ENCODE peak calls at places on chromosomes 4 and X, in four cellular contexts. U is Karpas-422, G is brain microvascular endothelial cell, V is adrenal gland. H is an unnamed sample.

GRCh38 chrX:143429021-143429570 is 88.2 kb downstream of the SPANXN3 start:
- DNase-seq in U (no peak), G (peak; percentile 2), V (no peak), H (no peak)

GRCh38 chr4:176872461-176872860 is 79.7 kb upstream of the VEGFC start:
- DNase-seq in U (no peak), G (no peak), V (no peak), H (no peak)

GRCh38 chr4:188993871-188994270 is 854.6 kb downstream of the TRIML1 start:
- DNase-seq in U (no peak), G (no peak), V (no peak), H (no peak)

GRCh38 chr4:156662921-156663320 is 308.7 kb downstream of the PDGFC start:
- DNase-seq in U (no peak), G (no peak), V (no peak), H (no peak)

GRCh38 chr4:7967063-7967440 is 27.4 kb upstream of the AFAP1 start:
- DNase-seq in U (no peak), G (no peak), V (no peak), H (no peak)

GRCh38 chrX:1385824-1386223 is 6.1 kb downstream of the SLC25A6 start:
- DNase-seq in U (no peak), G (no peak), V (no peak), H (no peak)

GRCh38 chr4:16206848-16207247 is 19.4 kb downstream of the TAPT1 start:
- DNase-seq in U (no peak), G (no peak), V (no peak), H (no peak)

GRCh38 chrX:69117876-69118526 is 47.3 kb downstream of the PJA1 start:
- DNase-seq in U (no peak), G (no peak), V (peak; percentile 46), H (no peak)

GRCh38 chr4:124152130-124152529 is 560.4 kb downstream of the ANKRD50 start:
- DNase-seq in U (no peak), G (no peak), V (no peak), H (no peak)

GRCh38 chrX:68934421-68934820 is 105.6 kb downstream of the EFNB1 start:
- DNase-seq in U (no peak), G (no peak), V (peak; percentile 48), H (no peak)

GRCh38 chr4:5730993-5731975 is 20.3 kb downstream of the EVC start:
- DNase-seq in U (no peak), G (no peak), V (no peak), H (no peak)

GRCh38 chr4:119498520-119498919 is 130.1 kb downstream of the PDE5A start:
- DNase-seq in U (no peak), G (peak; percentile 43), V (peak; percentile 79), H (no peak)

GRCh38 chrX:13498220-13498619 is 71.2 kb upstream of the EGFL6 start:
- DNase-seq in U (no peak), G (no peak), V (no peak), H (no peak)

GRCh38 chr4:4781936-4782754 is 77.3 kb upstream of the MSX1 start:
- DNase-seq in U (no peak), G (no peak), V (no peak), H (no peak)

GRCh38 chr4:158826882-158827281 is 58.1 kb downstream of the FNIP2 start:
- DNase-seq in U (no peak), G (no peak), V (no peak), H (no peak)

GRCh38 chr4:123379392-123379791 is 17.2 kb upstream of the SPRY1 start:
- DNase-seq in U (no peak), G (no peak), V (no peak), H (no peak)

GRCh38 chr4:122963222-122963621 is 40.8 kb upstream of the NUDT6 start:
- DNase-seq in U (no peak), G (no peak), V (no peak), H (no peak)

GRCh38 chrX:41335590-41336331 is 1.8 kb downstream of the DDX3X start:
- DNase-seq in U (peak; percentile 39), G (peak; percentile 12), V (no peak), H (no peak)

GRCh38 chr4:189974056-189974455 is 33.4 kb downstream of the FRG1 start:
- DNase-seq in U (peak; percentile 65), G (peak; percentile 2), V (no peak), H (no peak)

GRCh38 chr4:150297861-150298474 is 219.7 kb downstream of the DCLK2 start:
- DNase-seq in U (peak; percentile 91), G (peak; percentile 73), V (peak; percentile 83), H (no peak)

GRCh38 chrX:47293106-47293505 is 60.3 kb downstream of the USP11 start:
- DNase-seq in U (no peak), G (no peak), V (no peak), H (no peak)

GRCh38 chr4:139825523-139826014 is 159.9 kb downstream of the MGST2 start:
- DNase-seq in U (no peak), G (no peak), V (no peak), H (no peak)

GRCh38 chr4:145427221-145427620 is 54.4 kb upstream of the SMAD1 start:
- DNase-seq in U (no peak), G (no peak), V (no peak), H (no peak)

GRCh38 chr4:145420595-145421214 is 60.9 kb upstream of the SMAD1 start:
- DNase-seq in U (no peak), G (no peak), V (no peak), H (no peak)

GRCh38 chr4:145427991-145428390 is 53.7 kb upstream of the SMAD1 start:
- DNase-seq in U (no peak), G (no peak), V (no peak), H (no peak)

GRCh38 chr4:145418739-145419138 is 62.9 kb upstream of the SMAD1 start:
- DNase-seq in U (no peak), G (no peak), V (no peak), H (no peak)

GRCh38 chr4:145423017-145423708 is 58.5 kb upstream of the SMAD1 start:
- DNase-seq in U (peak; percentile 30), G (no peak), V (no peak), H (no peak)
- H3K27ac ChIP-seq in U (no peak overlapping the region), G (no peak overlapping the region), V (no peak overlapping the region), H (no peak overlapping the region)

GRCh38 chrX:107485019-107485418 is 35.6 kb downstream of the FRMPD3 start:
- DNase-seq in U (peak; percentile 59), G (no peak), V (no peak), H (no peak)
- H3K27ac ChIP-seq in U (no peak overlapping the region), G (no peak overlapping the region), V (no peak overlapping the region), H (no peak overlapping the region)

GRCh38 chr4:88697588-88698329 is at the start of gene NAP1L5:
- DNase-seq in U (peak; percentile 83), G (peak; percentile 65), V (peak; percentile 90), H (peak; percentile 74)

GRCh38 chr4:88702780-88703179 is 5.2 kb upstream of the NAP1L5 start:
- DNase-seq in U (no peak), G (no peak), V (no peak), H (no peak)

GRCh38 chr4:88696620-88697019 is 1.0 kb downstream of the NAP1L5 start:
- DNase-seq in U (no peak), G (no peak), V (no peak), H (no peak)

GRCh38 chr4:88697113-88697512 is 516 bp downstream of the NAP1L5 start:
- DNase-seq in U (peak; percentile 71), G (no peak), V (peak; percentile 73), H (no peak)

GRCh38 chr4:88698539-88698938 is 910 bp upstream of the NAP1L5 start:
- DNase-seq in U (no peak), G (no peak), V (no peak), H (no peak)
- H3K27ac ChIP-seq in U (no peak overlapping the region), G (no peak overlapping the region), V (no peak overlapping the region), H (no peak overlapping the region)

GRCh38 chr4:17313194-17313593 is 198.7 kb downstream of the QDPR start:
- DNase-seq in U (no peak), G (no peak), V (no peak), H (no peak)
- H3K27ac ChIP-seq in U (no peak overlapping the region), G (no peak overlapping the region), V (no peak overlapping the region), H (no peak overlapping the region)

GRCh38 chrX:54029543-54030143 is 14.6 kb downstream of the PHF8 start:
- DNase-seq in U (no peak), G (no peak), V (no peak), H (no peak)
- H3K27ac ChIP-seq in U (no peak overlapping the region), G (no peak overlapping the region), V (no peak overlapping the region), H (no peak overlapping the region)

GRCh38 chrX:17559728-17560379 is 177.4 kb upstream of the SCML1 start:
- DNase-seq in U (peak; percentile 44), G (peak; percentile 81), V (peak; percentile 72), H (no peak)
- H3K27ac ChIP-seq in U (no peak overlapping the region), G (peak overlapping the region; percentile 38), V (no peak overlapping the region), H (no peak overlapping the region)

DNA sequence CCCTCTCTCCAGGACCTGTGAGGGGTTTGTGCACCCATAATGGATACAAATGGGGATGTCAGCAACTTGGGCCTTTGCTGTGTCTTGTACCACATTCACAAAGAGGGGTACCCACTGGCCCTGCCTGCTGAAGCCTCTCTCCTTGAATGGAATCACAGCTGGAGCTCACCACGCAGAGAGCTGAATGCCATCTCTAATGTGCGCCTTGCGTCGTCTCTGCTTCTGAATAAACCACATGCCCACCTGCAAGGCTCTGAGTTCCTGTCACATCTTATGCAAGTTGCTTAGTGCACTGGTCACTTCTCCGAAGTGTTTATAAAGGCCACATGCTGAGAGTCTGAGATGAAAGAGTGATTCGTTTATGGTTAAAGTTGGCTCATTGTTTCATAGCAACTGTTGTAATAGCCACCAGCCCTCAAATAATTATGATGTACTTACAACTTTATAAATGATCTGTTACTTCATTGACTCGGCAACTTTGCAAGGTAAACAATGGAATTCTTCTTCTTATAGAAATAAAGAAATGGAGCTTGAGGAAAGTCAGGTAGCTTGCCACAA is 6.2 kb upstream of the PUDP start:
- DNase-seq in U (no peak), G (no peak), V (no peak), H (no peak)
- H3K27ac ChIP-seq in U (no peak overlapping the region), G (no peak overlapping the region), V (no peak overlapping the region), H (no peak overlapping the region)

GRCh38 chr4:40546506-40546905 is 83.2 kb downstream of the RBM47 start:
- DNase-seq in U (no peak), G (no peak), V (no peak), H (no peak)
- H3K27ac ChIP-seq in U (no peak overlapping the region), G (no peak overlapping the region), V (peak overlapping the region; percentile 82), H (no peak overlapping the region)